ENCODE peak calls at places on chromosomes 7 and 10, in five cellular contexts. One of them, this sample, is unnamed.

GRCh38 chr7:123717689-123718088 is 31.1 kb downstream of the WASL start:
- ATAC-seq in GM12878: no peak
- ATAC-seq in upper lobe of left lung: no peak
- ATAC-seq in K562: no peak
- ATAC-seq in HepG2: no peak
- ATAC-seq in this sample: no peak

GRCh38 chr7:3037259-3037658 is 6.4 kb downstream of the CARD11 start:
- ATAC-seq in GM12878: no peak
- ATAC-seq in upper lobe of left lung: no peak
- ATAC-seq in K562: no peak
- ATAC-seq in HepG2: no peak
- ATAC-seq in this sample: no peak

GRCh38 chr10:80516506-80517075 is 21.1 kb upstream of the SH2D4B start:
- ATAC-seq in GM12878: no peak
- ATAC-seq in upper lobe of left lung: no peak
- ATAC-seq in K562: no peak
- ATAC-seq in HepG2: no peak
- ATAC-seq in this sample: no peak

GRCh38 chr7:107071129-107071528 is 26.6 kb downstream of the PRKAR2B start:
- ATAC-seq in GM12878: no peak
- ATAC-seq in upper lobe of left lung: no peak
- ATAC-seq in K562: no peak
- ATAC-seq in HepG2: no peak
- ATAC-seq in this sample: no peak

GRCh38 chr10:86071758-86072157 is 294.8 kb downstream of the GRID1 start:
- ATAC-seq in GM12878: no peak
- ATAC-seq in upper lobe of left lung: no peak
- ATAC-seq in K562: no peak
- ATAC-seq in HepG2: no peak
- ATAC-seq in this sample: no peak

GRCh38 chr10:79583488-79584024 is 23.3 kb upstream of the SFTPA2 start:
- ATAC-seq in GM12878: no peak
- ATAC-seq in upper lobe of left lung: no peak
- ATAC-seq in K562: no peak
- ATAC-seq in HepG2: no peak
- ATAC-seq in this sample: no peak

GRCh38 chr7:143518521-143518920 is 40.8 kb downstream of the TAS2R41 start:
- ATAC-seq in GM12878: no peak
- ATAC-seq in upper lobe of left lung: no peak
- ATAC-seq in K562: no peak
- ATAC-seq in HepG2: no peak
- ATAC-seq in this sample: no peak

GRCh38 chr7:94216944-94217461 is 177.7 kb upstream of the COL1A2 start:
- ATAC-seq in GM12878: no peak
- ATAC-seq in upper lobe of left lung: no peak
- ATAC-seq in K562: no peak
- ATAC-seq in HepG2: no peak
- ATAC-seq in this sample: peak; percentile 89

GRCh38 chr10:87668324-87669054 is 8.8 kb downstream of the PAPSS2 start:
- ATAC-seq in GM12878: no peak
- ATAC-seq in upper lobe of left lung: no peak
- ATAC-seq in K562: no peak
- ATAC-seq in HepG2: no peak
- ATAC-seq in this sample: no peak

GRCh38 chr10:49486738-49487137 is 52.2 kb downstream of the ERCC6 start:
- ATAC-seq in GM12878: no peak
- ATAC-seq in upper lobe of left lung: no peak
- ATAC-seq in K562: no peak
- ATAC-seq in HepG2: no peak
- ATAC-seq in this sample: no peak

GRCh38 chr10:70779088-70779487 is 6.1 kb downstream of the TBATA start:
- ATAC-seq in GM12878: no peak
- ATAC-seq in upper lobe of left lung: no peak
- ATAC-seq in K562: no peak
- ATAC-seq in HepG2: no peak
- ATAC-seq in this sample: no peak

GRCh38 chr10:122044713-122045112 is 55.8 kb downstream of the TACC2 start:
- ATAC-seq in GM12878: no peak
- ATAC-seq in upper lobe of left lung: no peak
- ATAC-seq in K562: no peak
- ATAC-seq in HepG2: no peak
- ATAC-seq in this sample: peak; percentile 81

GRCh38 chr7:69430502-69431145 is 167.7 kb upstream of the AUTS2 start:
- ATAC-seq in GM12878: peak; percentile 33
- ATAC-seq in upper lobe of left lung: no peak
- ATAC-seq in K562: no peak
- ATAC-seq in HepG2: no peak
- ATAC-seq in this sample: peak; percentile 25

GRCh38 chr7:105677803-105678583 is 96.7 kb upstream of the EFCAB10 start:
- ATAC-seq in GM12878: peak; percentile 44
- ATAC-seq in upper lobe of left lung: peak; percentile 62
- ATAC-seq in K562: peak; percentile 6
- ATAC-seq in HepG2: no peak
- ATAC-seq in this sample: no peak

GRCh38 chr10:131862548-131862947 is 38.3 kb upstream of the PPP2R2D start:
- ATAC-seq in GM12878: no peak
- ATAC-seq in upper lobe of left lung: no peak
- ATAC-seq in K562: no peak
- ATAC-seq in HepG2: peak; percentile 87
- ATAC-seq in this sample: peak; percentile 34

GRCh38 chr10:44300666-44301649 is 83.9 kb downstream of the CXCL12 start:
- ATAC-seq in GM12878: peak; percentile 92
- ATAC-seq in upper lobe of left lung: no peak
- ATAC-seq in K562: no peak
- ATAC-seq in HepG2: no peak
- ATAC-seq in this sample: no peak

GRCh38 chr7:152399344-152399743 is 36.5 kb downstream of the KMT2C start:
- ATAC-seq in GM12878: no peak
- ATAC-seq in upper lobe of left lung: no peak
- ATAC-seq in K562: no peak
- ATAC-seq in HepG2: no peak
- ATAC-seq in this sample: no peak

GRCh38 chr10:72611783-72612182 is 14.1 kb downstream of the MICU1 start:
- ATAC-seq in GM12878: peak; percentile 63
- ATAC-seq in upper lobe of left lung: no peak
- ATAC-seq in K562: peak; percentile 82
- ATAC-seq in HepG2: no peak
- ATAC-seq in this sample: no peak

GRCh38 chr10:91762878-91763277 is 35.3 kb upstream of the TNKS2 start:
- ATAC-seq in GM12878: no peak
- ATAC-seq in upper lobe of left lung: no peak
- ATAC-seq in K562: no peak
- ATAC-seq in HepG2: no peak
- ATAC-seq in this sample: no peak

GRCh38 chr10:26457088-26457487 is 18.9 kb downstream of the APBB1IP start:
- ATAC-seq in GM12878: peak; percentile 92
- ATAC-seq in upper lobe of left lung: no peak
- ATAC-seq in K562: no peak
- ATAC-seq in HepG2: no peak
- ATAC-seq in this sample: no peak

GRCh38 chr10:104328916-104329710 is 9.2 kb downstream of the ITPRIP start:
- ATAC-seq in GM12878: peak; percentile 77
- ATAC-seq in upper lobe of left lung: peak; percentile 72
- ATAC-seq in K562: peak; percentile 43
- ATAC-seq in HepG2: peak; percentile 20
- ATAC-seq in this sample: peak; percentile 55

GRCh38 chr10:74033724-74034123 is 35.8 kb downstream of the VCL start:
- ATAC-seq in GM12878: peak; percentile 24
- ATAC-seq in upper lobe of left lung: no peak
- ATAC-seq in K562: peak; percentile 14
- ATAC-seq in HepG2: no peak
- ATAC-seq in this sample: no peak

GRCh38 chr10:23325132-23325531 is 19.5 kb downstream of the C10orf67 start:
- ATAC-seq in GM12878: peak; percentile 50
- ATAC-seq in upper lobe of left lung: no peak
- ATAC-seq in K562: no peak
- ATAC-seq in HepG2: no peak
- ATAC-seq in this sample: no peak

GRCh38 chr10:62501547-62501946 is 127.4 kb downstream of the ZNF365 start:
- ATAC-seq in GM12878: no peak
- ATAC-seq in upper lobe of left lung: no peak
- ATAC-seq in K562: no peak
- ATAC-seq in HepG2: no peak
- ATAC-seq in this sample: no peak

GRCh38 chr10:3054816-3055202 is 12.5 kb upstream of the PFKP start:
- ATAC-seq in GM12878: no peak
- ATAC-seq in upper lobe of left lung: no peak
- ATAC-seq in K562: no peak
- ATAC-seq in HepG2: no peak
- ATAC-seq in this sample: no peak

GRCh38 chr7:99788554-99788953 is 4.6 kb upstream of the CYP3A4 start:
- ATAC-seq in GM12878: no peak
- ATAC-seq in upper lobe of left lung: no peak
- ATAC-seq in K562: no peak
- ATAC-seq in HepG2: no peak
- ATAC-seq in this sample: no peak

GRCh38 chr7:101856488-101857357 is 39.3 kb downstream of the CUX1 start:
- ATAC-seq in GM12878: peak; percentile 96
- ATAC-seq in upper lobe of left lung: peak; percentile 97
- ATAC-seq in K562: peak; percentile 94
- ATAC-seq in HepG2: peak; percentile 96
- ATAC-seq in this sample: peak; percentile 86
- TF ChIP-seq CTCF in GM12878: peak; percentile 53
- TF ChIP-seq CTCF in upper lobe of left lung: peak; percentile 87
- TF ChIP-seq CTCF in K562: peak; percentile 82
- TF ChIP-seq CTCF in HepG2: peak; percentile 77
- TF ChIP-seq CTCF in this sample: no peak

DNA sequence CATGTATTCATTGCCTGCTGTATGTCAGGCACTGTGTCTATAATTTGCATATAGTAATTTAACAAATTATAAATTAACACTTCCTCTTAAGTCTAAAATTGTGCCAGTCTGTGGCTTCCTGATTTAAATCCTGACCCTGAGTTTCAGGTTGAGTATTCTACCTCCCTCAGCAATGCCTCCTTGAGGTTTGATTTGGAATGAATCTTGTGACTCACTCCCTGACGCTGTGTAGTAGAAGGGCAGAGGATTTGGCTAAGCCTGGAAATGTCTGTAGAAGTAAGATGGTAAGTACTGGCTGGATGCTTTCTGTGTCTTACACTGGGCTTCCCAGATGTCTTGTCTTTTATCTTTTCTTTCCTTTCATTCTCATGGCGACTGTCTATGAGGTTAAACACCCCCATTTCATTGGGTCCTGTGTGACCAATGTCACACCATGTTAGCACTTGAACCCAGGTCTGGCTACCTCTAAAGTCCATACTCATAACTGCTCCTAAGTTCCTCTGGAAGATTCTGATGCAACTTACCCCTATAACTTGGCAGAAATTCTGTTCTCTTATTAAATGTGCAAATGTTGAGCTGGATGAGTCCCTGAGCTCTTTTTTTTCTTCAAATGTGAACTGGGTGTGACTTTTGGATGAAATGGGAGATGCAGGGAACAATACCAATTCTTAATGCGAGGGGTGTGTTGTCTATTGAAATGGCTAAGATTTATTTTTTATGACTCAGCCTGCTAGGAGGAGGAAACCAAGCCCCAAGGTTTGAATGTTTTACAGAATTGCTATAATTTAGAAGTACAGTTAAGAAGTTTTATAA is 48.5 kb downstream of the PLCE1 start:
- ATAC-seq in GM12878: peak; percentile 32
- ATAC-seq in upper lobe of left lung: no peak
- ATAC-seq in K562: no peak
- ATAC-seq in HepG2: no peak
- ATAC-seq in this sample: no peak
- TF ChIP-seq EP300 in GM12878: no peak
- TF ChIP-seq EP300 in upper lobe of left lung: no peak
- TF ChIP-seq EP300 in K562: no peak
- TF ChIP-seq EP300 in HepG2: no peak
- TF ChIP-seq EP300 in this sample: no peak

GRCh38 chr10:110672580-110672919 is 28.4 kb downstream of the RBM20 start:
- ATAC-seq in GM12878: peak; percentile 68
- ATAC-seq in upper lobe of left lung: peak; percentile 41
- ATAC-seq in K562: peak; percentile 63
- ATAC-seq in HepG2: peak; percentile 69
- ATAC-seq in this sample: peak; percentile 23

GRCh38 chr10:110668443-110668842 is 24.3 kb downstream of the RBM20 start:
- ATAC-seq in GM12878: no peak
- ATAC-seq in upper lobe of left lung: no peak
- ATAC-seq in K562: no peak
- ATAC-seq in HepG2: no peak
- ATAC-seq in this sample: no peak

GRCh38 chr10:110676016-110676415 is 31.9 kb downstream of the RBM20 start:
- ATAC-seq in GM12878: no peak
- ATAC-seq in upper lobe of left lung: no peak
- ATAC-seq in K562: no peak
- ATAC-seq in HepG2: no peak
- ATAC-seq in this sample: no peak

GRCh38 chr10:110670335-110670734 is 26.2 kb downstream of the RBM20 start:
- ATAC-seq in GM12878: no peak
- ATAC-seq in upper lobe of left lung: no peak
- ATAC-seq in K562: no peak
- ATAC-seq in HepG2: no peak
- ATAC-seq in this sample: no peak

GRCh38 chr10:110671788-110672579 is 27.8 kb downstream of the RBM20 start:
- ATAC-seq in GM12878: peak; percentile 99
- ATAC-seq in upper lobe of left lung: peak; percentile 87
- ATAC-seq in K562: peak; percentile 94
- ATAC-seq in HepG2: peak; percentile 100
- ATAC-seq in this sample: peak; percentile 92
- TF ChIP-seq POLR2AphosphoS5 in GM12878: peak; percentile 52
- TF ChIP-seq POLR2AphosphoS5 in upper lobe of left lung: no peak
- TF ChIP-seq POLR2AphosphoS5 in K562: no peak
- TF ChIP-seq POLR2AphosphoS5 in HepG2: no peak
- TF ChIP-seq POLR2AphosphoS5 in this sample: no peak

GRCh38 chr10:83371696-83372490 is 767.4 kb upstream of the GHITM start:
- ATAC-seq in GM12878: no peak
- ATAC-seq in upper lobe of left lung: no peak
- ATAC-seq in K562: no peak
- ATAC-seq in HepG2: no peak
- ATAC-seq in this sample: no peak

GRCh38 chr10:83374741-83375140 is 764.6 kb upstream of the GHITM start:
- ATAC-seq in GM12878: no peak
- ATAC-seq in upper lobe of left lung: no peak
- ATAC-seq in K562: no peak
- ATAC-seq in HepG2: no peak
- ATAC-seq in this sample: no peak

GRCh38 chr10:83375274-83375673 is 764.0 kb upstream of the GHITM start:
- ATAC-seq in GM12878: no peak
- ATAC-seq in upper lobe of left lung: no peak
- ATAC-seq in K562: no peak
- ATAC-seq in HepG2: no peak
- ATAC-seq in this sample: no peak

GRCh38 chr10:83372646-83373045 is 766.7 kb upstream of the GHITM start:
- ATAC-seq in GM12878: no peak
- ATAC-seq in upper lobe of left lung: no peak
- ATAC-seq in K562: no peak
- ATAC-seq in HepG2: no peak
- ATAC-seq in this sample: no peak

DNA sequence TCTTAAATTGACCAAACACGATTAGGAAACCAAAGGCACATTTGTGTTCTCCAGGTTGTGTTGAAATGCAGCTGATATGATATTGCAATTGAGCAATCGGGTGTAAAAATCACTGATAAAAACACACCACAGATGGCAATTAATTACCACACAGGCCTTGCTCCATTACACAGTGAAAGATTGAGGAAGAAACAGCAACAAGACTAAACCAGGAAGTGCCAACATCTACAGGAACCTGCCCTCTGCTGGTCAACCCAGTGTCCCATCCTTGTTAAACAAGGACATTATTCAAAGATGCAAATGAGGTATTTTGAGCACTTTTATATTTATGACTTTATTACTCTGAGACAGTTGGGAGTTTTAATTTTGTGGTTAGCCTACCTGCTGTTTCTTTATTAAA is 765.6 kb upstream of the GHITM start:
- ATAC-seq in GM12878: peak; percentile 80
- ATAC-seq in upper lobe of left lung: no peak
- ATAC-seq in K562: no peak
- ATAC-seq in HepG2: no peak
- ATAC-seq in this sample: no peak
- TF ChIP-seq CTCF in GM12878: peak; percentile 7
- TF ChIP-seq CTCF in upper lobe of left lung: peak; percentile 12
- TF ChIP-seq CTCF in K562: peak; percentile 28
- TF ChIP-seq CTCF in HepG2: no peak
- TF ChIP-seq CTCF in this sample: no peak

This sample was measured in gastroesophageal sphincter.